ENCODE peak calls at places on chromosomes 7 and 10, in seven cellular contexts. One of them, this sample, is unnamed.

GRCh38 chr10:50511512-50512213 is 112.1 kb downstream of the SGMS1 start:
- DNase-seq in endodermal cell: no peak
- DNase-seq in cardiac fibroblast: no peak
- DNase-seq in heart right ventricle: no peak
- DNase-seq in body of pancreas: no peak
- DNase-seq in fibroblast of the aortic adventitia: peak; percentile 52
- DNase-seq in prostate gland: no peak
- DNase-seq in this sample: no peak

GRCh38 chr10:121015916-121016315 is 164.8 kb downstream of the WDR11 start:
- DNase-seq in prostate gland: no peak
- DNase-seq in body of pancreas: no peak
- DNase-seq in heart right ventricle: no peak
- DNase-seq in cardiac fibroblast: no peak
- DNase-seq in endodermal cell: no peak
- DNase-seq in fibroblast of the aortic adventitia: no peak
- DNase-seq in this sample: no peak

GRCh38 chr7:107045980-107046379 is 1.5 kb downstream of the PRKAR2B start:
- DNase-seq in cardiac fibroblast: peak; percentile 20
- DNase-seq in prostate gland: no peak
- DNase-seq in heart right ventricle: no peak
- DNase-seq in endodermal cell: no peak
- DNase-seq in fibroblast of the aortic adventitia: peak; percentile 32
- DNase-seq in body of pancreas: no peak
- DNase-seq in this sample: no peak

GRCh38 chr10:110355922-110356627 is 51.4 kb upstream of the SMNDC1 start:
- DNase-seq in fibroblast of the aortic adventitia: no peak
- DNase-seq in endodermal cell: no peak
- DNase-seq in heart right ventricle: no peak
- DNase-seq in cardiac fibroblast: no peak
- DNase-seq in body of pancreas: no peak
- DNase-seq in prostate gland: no peak
- DNase-seq in this sample: no peak

GRCh38 chr7:106717997-106718871 is 57.3 kb upstream of the CCDC71L start:
- DNase-seq in prostate gland: no peak
- DNase-seq in heart right ventricle: peak; percentile 36
- DNase-seq in body of pancreas: peak; percentile 60
- DNase-seq in endodermal cell: peak; percentile 49
- DNase-seq in fibroblast of the aortic adventitia: peak; percentile 98
- DNase-seq in cardiac fibroblast: peak; percentile 99
- DNase-seq in this sample: peak; percentile 53

GRCh38 chr7:91759205-91759863 is 121.2 kb downstream of the MTERF1 start:
- DNase-seq in heart right ventricle: no peak
- DNase-seq in endodermal cell: peak; percentile 83
- DNase-seq in prostate gland: peak; percentile 65
- DNase-seq in fibroblast of the aortic adventitia: peak; percentile 32
- DNase-seq in body of pancreas: peak; percentile 19
- DNase-seq in cardiac fibroblast: peak; percentile 71
- DNase-seq in this sample: no peak

GRCh38 chr7:89623018-89623672 is 531.1 kb upstream of the STEAP1 start:
- DNase-seq in cardiac fibroblast: peak; percentile 36
- DNase-seq in body of pancreas: peak; percentile 58
- DNase-seq in heart right ventricle: no peak
- DNase-seq in fibroblast of the aortic adventitia: peak; percentile 30
- DNase-seq in endodermal cell: peak; percentile 59
- DNase-seq in prostate gland: peak; percentile 11
- DNase-seq in this sample: peak; percentile 43

GRCh38 chr7:19119901-19120486 is 2.6 kb upstream of the TWIST1 start:
- DNase-seq in endodermal cell: peak; percentile 57
- DNase-seq in prostate gland: no peak
- DNase-seq in fibroblast of the aortic adventitia: no peak
- DNase-seq in heart right ventricle: no peak
- DNase-seq in cardiac fibroblast: no peak
- DNase-seq in body of pancreas: no peak
- DNase-seq in this sample: no peak

GRCh38 chr10:95445837-95446347 is 115.3 kb downstream of the SORBS1 start:
- DNase-seq in prostate gland: peak; percentile 46
- DNase-seq in endodermal cell: peak; percentile 88
- DNase-seq in heart right ventricle: peak; percentile 68
- DNase-seq in cardiac fibroblast: peak; percentile 84
- DNase-seq in fibroblast of the aortic adventitia: peak; percentile 82
- DNase-seq in body of pancreas: peak; percentile 70
- DNase-seq in this sample: peak; percentile 63

GRCh38 chr7:96306385-96307125 is 15.3 kb downstream of the SLC25A13 start:
- DNase-seq in heart right ventricle: no peak
- DNase-seq in cardiac fibroblast: no peak
- DNase-seq in endodermal cell: no peak
- DNase-seq in body of pancreas: no peak
- DNase-seq in prostate gland: no peak
- DNase-seq in fibroblast of the aortic adventitia: no peak
- DNase-seq in this sample: no peak

GRCh38 chr10:42933454-42934340 is 143.2 kb upstream of the RET start:
- DNase-seq in cardiac fibroblast: peak; percentile 9
- DNase-seq in body of pancreas: peak; percentile 52
- DNase-seq in endodermal cell: peak; percentile 83
- DNase-seq in fibroblast of the aortic adventitia: peak; percentile 1
- DNase-seq in heart right ventricle: peak; percentile 58
- DNase-seq in prostate gland: no peak
- DNase-seq in this sample: no peak

GRCh38 chr7:128035712-128036111 is 4.5 kb upstream of the LRRC4 start:
- DNase-seq in heart right ventricle: no peak
- DNase-seq in endodermal cell: peak; percentile 62
- DNase-seq in fibroblast of the aortic adventitia: peak; percentile 14
- DNase-seq in body of pancreas: no peak
- DNase-seq in cardiac fibroblast: peak; percentile 33
- DNase-seq in prostate gland: no peak
- DNase-seq in this sample: no peak

GRCh38 chr7:44279731-44280505 is 45.5 kb downstream of the CAMK2B start:
- DNase-seq in fibroblast of the aortic adventitia: no peak
- DNase-seq in body of pancreas: no peak
- DNase-seq in heart right ventricle: no peak
- DNase-seq in cardiac fibroblast: no peak
- DNase-seq in endodermal cell: peak; percentile 40
- DNase-seq in prostate gland: no peak
- DNase-seq in this sample: no peak

GRCh38 chr7:64884085-64884912 is 18.8 kb upstream of the ZNF273 start:
- DNase-seq in heart right ventricle: no peak
- DNase-seq in body of pancreas: no peak
- DNase-seq in fibroblast of the aortic adventitia: no peak
- DNase-seq in endodermal cell: peak; percentile 14
- DNase-seq in cardiac fibroblast: no peak
- DNase-seq in prostate gland: no peak
- DNase-seq in this sample: no peak

GRCh38 chr7:64885520-64886240 is 17.4 kb upstream of the ZNF273 start:
- DNase-seq in fibroblast of the aortic adventitia: no peak
- DNase-seq in heart right ventricle: no peak
- DNase-seq in body of pancreas: no peak
- DNase-seq in prostate gland: no peak
- DNase-seq in endodermal cell: peak; percentile 9
- DNase-seq in cardiac fibroblast: no peak
- DNase-seq in this sample: no peak

GRCh38 chr7:64886956-64887545 is 16.0 kb upstream of the ZNF273 start:
- DNase-seq in heart right ventricle: no peak
- DNase-seq in fibroblast of the aortic adventitia: no peak
- DNase-seq in prostate gland: no peak
- DNase-seq in body of pancreas: no peak
- DNase-seq in cardiac fibroblast: no peak
- DNase-seq in endodermal cell: peak; percentile 15
- DNase-seq in this sample: no peak

GRCh38 chr7:64883113-64883905 is 19.8 kb upstream of the ZNF273 start:
- DNase-seq in fibroblast of the aortic adventitia: no peak
- DNase-seq in endodermal cell: peak; percentile 24
- DNase-seq in heart right ventricle: no peak
- DNase-seq in cardiac fibroblast: no peak
- DNase-seq in body of pancreas: no peak
- DNase-seq in prostate gland: no peak
- DNase-seq in this sample: no peak

DNA sequence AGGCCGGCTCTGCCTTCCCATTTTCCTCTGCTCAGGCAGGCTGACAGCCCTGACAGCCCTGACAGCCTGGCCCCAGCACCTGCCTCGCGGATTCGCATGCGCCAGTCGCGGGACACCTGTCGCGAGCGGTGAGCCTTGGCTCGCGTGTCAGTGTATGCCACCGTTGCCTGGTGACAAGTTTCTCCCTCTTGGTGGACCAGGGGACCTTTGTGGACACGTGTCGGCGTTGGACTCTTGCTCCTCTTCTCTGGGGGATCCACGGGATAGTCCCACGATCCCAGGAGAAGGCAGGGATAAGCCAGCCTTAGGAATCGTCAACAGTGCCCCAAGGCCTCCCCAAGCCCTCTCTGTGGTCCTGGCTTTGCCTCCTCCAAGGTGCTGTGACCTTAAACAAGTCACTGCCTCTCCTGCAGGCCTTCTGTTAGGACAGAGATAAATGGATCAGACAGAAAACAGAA is 18.1 kb upstream of the ZNF273 start:
- DNase-seq in body of pancreas: no peak
- DNase-seq in heart right ventricle: no peak
- DNase-seq in cardiac fibroblast: no peak
- DNase-seq in prostate gland: no peak
- DNase-seq in endodermal cell: peak; percentile 13
- DNase-seq in fibroblast of the aortic adventitia: no peak
- DNase-seq in this sample: no peak
- H3K4me3 ChIP-seq in body of pancreas: no peak overlapping the region
- H3K4me3 ChIP-seq in heart right ventricle: no peak overlapping the region
- H3K4me3 ChIP-seq in cardiac fibroblast: no peak overlapping the region
- H3K4me3 ChIP-seq in prostate gland: no peak overlapping the region
- H3K4me3 ChIP-seq in endodermal cell: no peak overlapping the region
- H3K4me3 ChIP-seq in fibroblast of the aortic adventitia: no peak overlapping the region
- H3K4me3 ChIP-seq in this sample: no peak overlapping the region

DNA sequence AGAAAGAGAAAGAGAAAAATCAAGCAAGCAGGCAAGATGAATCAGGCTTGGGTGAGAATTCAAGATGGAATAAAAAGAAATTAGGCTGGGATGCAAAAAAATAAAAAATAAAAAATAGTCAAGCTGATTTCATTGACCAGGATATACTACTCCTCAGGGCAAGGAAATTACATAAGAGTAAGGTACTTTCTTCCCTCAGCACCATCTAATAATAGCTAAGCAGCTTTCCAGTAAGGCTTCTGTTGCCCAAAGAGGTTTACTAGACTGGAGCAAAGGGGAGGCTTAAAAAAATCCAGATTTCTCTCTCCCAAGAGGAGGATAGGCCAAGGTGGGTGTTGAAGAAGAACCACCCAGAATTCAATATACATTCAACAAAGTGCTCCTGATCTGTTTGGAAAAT is 93.6 kb downstream of the NEURL1 start:
- DNase-seq in heart right ventricle: no peak
- DNase-seq in cardiac fibroblast: no peak
- DNase-seq in fibroblast of the aortic adventitia: no peak
- DNase-seq in prostate gland: no peak
- DNase-seq in endodermal cell: no peak
- DNase-seq in body of pancreas: no peak
- DNase-seq in this sample: no peak
- H3K4me3 ChIP-seq in heart right ventricle: no peak overlapping the region
- H3K4me3 ChIP-seq in cardiac fibroblast: no peak overlapping the region
- H3K4me3 ChIP-seq in fibroblast of the aortic adventitia: no peak overlapping the region
- H3K4me3 ChIP-seq in prostate gland: no peak overlapping the region
- H3K4me3 ChIP-seq in endodermal cell: no peak overlapping the region
- H3K4me3 ChIP-seq in body of pancreas: no peak overlapping the region
- H3K4me3 ChIP-seq in this sample: no peak overlapping the region

GRCh38 chr7:129166745-129167144 is 21.7 kb upstream of the SMO start:
- DNase-seq in prostate gland: no peak
- DNase-seq in endodermal cell: no peak
- DNase-seq in cardiac fibroblast: no peak
- DNase-seq in body of pancreas: no peak
- DNase-seq in fibroblast of the aortic adventitia: no peak
- DNase-seq in heart right ventricle: no peak
- DNase-seq in this sample: no peak

GRCh38 chr7:129168219-129168991 is 20.0 kb upstream of the SMO start:
- DNase-seq in cardiac fibroblast: no peak
- DNase-seq in prostate gland: peak; percentile 42
- DNase-seq in fibroblast of the aortic adventitia: no peak
- DNase-seq in heart right ventricle: no peak
- DNase-seq in endodermal cell: peak; percentile 71
- DNase-seq in body of pancreas: no peak
- DNase-seq in this sample: no peak

GRCh38 chr7:129170373-129171021 is 17.9 kb upstream of the SMO start:
- DNase-seq in endodermal cell: peak; percentile 80
- DNase-seq in heart right ventricle: no peak
- DNase-seq in cardiac fibroblast: no peak
- DNase-seq in prostate gland: no peak
- DNase-seq in fibroblast of the aortic adventitia: no peak
- DNase-seq in body of pancreas: no peak
- DNase-seq in this sample: no peak

GRCh38 chr7:129169171-129169643 is 19.2 kb upstream of the SMO start:
- DNase-seq in body of pancreas: no peak
- DNase-seq in endodermal cell: peak; percentile 83
- DNase-seq in heart right ventricle: peak; percentile 48
- DNase-seq in cardiac fibroblast: no peak
- DNase-seq in prostate gland: peak; percentile 41
- DNase-seq in fibroblast of the aortic adventitia: no peak
- DNase-seq in this sample: no peak

DNA sequence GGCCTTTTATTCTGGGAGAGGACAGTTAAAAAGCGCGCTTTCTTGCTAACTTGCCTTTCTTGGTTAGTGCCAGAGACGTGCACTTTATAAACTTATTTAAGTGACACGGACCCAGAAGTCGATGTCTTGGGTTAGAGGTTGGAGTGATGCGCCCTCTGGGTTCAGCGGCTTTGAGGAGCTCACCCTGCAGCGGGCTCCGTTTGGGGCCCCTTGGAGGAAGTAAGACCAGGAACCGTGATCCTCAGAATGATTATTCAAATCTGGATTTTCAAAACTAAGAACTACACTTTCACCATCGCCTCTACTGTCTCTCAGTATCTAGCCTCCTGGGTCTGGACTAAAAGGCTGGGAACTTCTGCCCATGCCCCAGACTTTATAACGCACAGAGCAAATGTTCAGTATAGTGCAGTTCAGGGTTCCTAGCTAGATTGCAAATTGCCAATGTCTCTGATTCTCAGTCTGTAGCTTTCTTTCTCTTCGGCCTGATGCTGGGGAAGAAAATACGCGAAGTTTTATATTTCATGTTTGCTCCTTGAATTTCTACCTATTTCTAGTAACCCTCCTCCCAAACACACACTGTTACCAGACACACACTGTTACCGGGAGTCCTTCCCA is 18.6 kb upstream of the SMO start:
- DNase-seq in prostate gland: no peak
- DNase-seq in body of pancreas: no peak
- DNase-seq in fibroblast of the aortic adventitia: no peak
- DNase-seq in endodermal cell: peak; percentile 70
- DNase-seq in heart right ventricle: no peak
- DNase-seq in cardiac fibroblast: no peak
- DNase-seq in this sample: no peak
- H3K4me3 ChIP-seq in prostate gland: peak overlapping the region; percentile 39
- H3K4me3 ChIP-seq in body of pancreas: no peak overlapping the region
- H3K4me3 ChIP-seq in fibroblast of the aortic adventitia: peak overlapping the region; percentile 55
- H3K4me3 ChIP-seq in endodermal cell: peak overlapping the region; percentile 49
- H3K4me3 ChIP-seq in heart right ventricle: peak overlapping the region; percentile 60
- H3K4me3 ChIP-seq in cardiac fibroblast: peak overlapping the region; percentile 49
- H3K4me3 ChIP-seq in this sample: no peak overlapping the region

DNA sequence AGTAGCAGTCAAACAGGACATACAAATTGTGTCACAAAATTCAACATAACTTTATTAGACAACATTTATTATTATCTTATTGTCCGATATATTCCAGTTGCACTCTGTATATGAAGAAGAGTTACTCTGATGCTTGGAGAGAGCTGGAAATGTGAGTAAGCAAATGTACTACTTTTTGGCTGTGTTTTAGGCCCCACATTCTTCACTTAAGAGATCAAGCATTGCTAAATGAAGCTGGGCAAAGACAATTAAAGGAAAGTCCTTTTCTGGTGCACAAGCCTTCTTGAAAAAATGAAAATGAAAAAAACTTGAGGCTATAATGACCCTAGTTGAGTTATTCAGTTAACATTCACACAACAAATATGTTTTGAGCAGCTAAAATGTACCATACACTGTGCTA is 26.1 kb downstream of the MYPN start:
- DNase-seq in body of pancreas: no peak
- DNase-seq in prostate gland: no peak
- DNase-seq in heart right ventricle: no peak
- DNase-seq in cardiac fibroblast: peak; percentile 73
- DNase-seq in fibroblast of the aortic adventitia: peak; percentile 76
- DNase-seq in endodermal cell: no peak
- DNase-seq in this sample: no peak
- H3K4me3 ChIP-seq in body of pancreas: no peak overlapping the region
- H3K4me3 ChIP-seq in prostate gland: no peak overlapping the region
- H3K4me3 ChIP-seq in heart right ventricle: no peak overlapping the region
- H3K4me3 ChIP-seq in cardiac fibroblast: no peak overlapping the region
- H3K4me3 ChIP-seq in fibroblast of the aortic adventitia: no peak overlapping the region
- H3K4me3 ChIP-seq in endodermal cell: no peak overlapping the region
- H3K4me3 ChIP-seq in this sample: no peak overlapping the region